ENCODE peak calls at places on chromosomes 13 and 19, in eight cellular contexts. X, P, U, I, T, M, J and A are unnamed samples.

GRCh38 chr19:33667141-33667540 is 45.4 kb downstream of the CHST8 start:
- DNase-seq in X (no peak), P (no peak), U (no peak), I (no peak), T (no peak), M (no peak), J (no peak), A (no peak)

GRCh38 chr13:113186061-113186900 is 22.2 kb downstream of the PCID2 start:
- DNase-seq in X (no peak), P (no peak), U (no peak), I (no peak), T (no peak), M (no peak), J (peak), A (no peak)

GRCh38 chr13:89066868-89067466 is 1395.8 kb downstream of the SLITRK5 start:
- DNase-seq in X (no peak), P (no peak), U (peak), I (no peak), T (no peak), M (peak), J (no peak), A (peak)

GRCh38 chr13:110913322-110913721 is 1.5 kb downstream of the ANKRD10 start:
- DNase-seq in X (no peak), P (no peak), U (no peak), I (no peak), T (no peak), M (peak), J (no peak), A (no peak)

GRCh38 chr13:62407871-62408270 is 992.2 kb upstream of the PCDH20 start:
- DNase-seq in X (no peak), P (no peak), U (no peak), I (no peak), T (no peak), M (no peak), J (no peak), A (no peak)

GRCh38 chr19:33293255-33294057 is 8.9 kb downstream of the CEBPA start:
- DNase-seq in X (no peak), P (peak), U (peak), I (no peak), T (no peak), M (peak), J (peak), A (peak)

GRCh38 chr13:62209539-62209938 is 793.9 kb upstream of the PCDH20 start:
- DNase-seq in X (no peak), P (no peak), U (no peak), I (no peak), T (no peak), M (no peak), J (no peak), A (no peak)

GRCh38 chr13:100673831-100674362 is 698 bp downstream of the TMTC4 start:
- DNase-seq in X (peak), P (peak), U (peak), I (peak), T (peak), M (peak), J (peak), A (peak)

GRCh38 chr19:2015611-2015950 is at the start of gene BTBD2:
- DNase-seq in X (peak), P (peak), U (no peak), I (peak), T (peak), M (peak), J (peak), A (peak)

GRCh38 chr19:34393629-34394028 is 10.6 kb upstream of the PDCD2L start:
- DNase-seq in X (no peak), P (no peak), U (no peak), I (no peak), T (no peak), M (no peak), J (no peak), A (no peak)

GRCh38 chr13:105445793-105446192 is 1089.7 kb downstream of the EFNB2 start:
- DNase-seq in X (no peak), P (no peak), U (no peak), I (no peak), T (no peak), M (no peak), J (no peak), A (no peak)

GRCh38 chr19:52716578-52716977 is 18.3 kb downstream of the ZNF611 start:
- DNase-seq in X (no peak), P (no peak), U (no peak), I (no peak), T (no peak), M (no peak), J (no peak), A (no peak)

GRCh38 chr19:22545751-22546150 is 88.4 kb upstream of the ZNF492 start:
- DNase-seq in X (no peak), P (no peak), U (peak), I (peak), T (no peak), M (no peak), J (no peak), A (no peak)

GRCh38 chr13:25660996-25661395 is 289.2 kb downstream of the ATP8A2 start:
- DNase-seq in X (no peak), P (no peak), U (no peak), I (no peak), T (no peak), M (no peak), J (no peak), A (no peak)

GRCh38 chr19:17234911-17235617 is 9.0 kb downstream of the OCEL1 start:
- DNase-seq in X (peak), P (no peak), U (no peak), I (peak), T (no peak), M (peak), J (peak), A (peak)

GRCh38 chr19:16001481-16002312 is 52.9 kb downstream of the OR10H4 start:
- DNase-seq in X (no peak), P (peak), U (no peak), I (no peak), T (no peak), M (peak), J (peak), A (peak)

GRCh38 chr13:20127563-20128458 is 33.0 kb downstream of the GJA3 start:
- DNase-seq in X (peak), P (no peak), U (peak), I (peak), T (peak), M (peak), J (peak), A (peak)

GRCh38 chr19:2013683-2013961 is 1.9 kb downstream of the BTBD2 start:
- DNase-seq in X (no peak), P (no peak), U (no peak), I (no peak), T (no peak), M (no peak), J (no peak), A (no peak)

GRCh38 chr13:104773775-104774174 is 1707.6 kb upstream of the SLC10A2 start:
- DNase-seq in X (no peak), P (peak), U (peak), I (no peak), T (no peak), M (peak), J (peak), A (peak)

GRCh38 chr19:4581381-4582111 is 22.1 kb upstream of the SEMA6B start:
- DNase-seq in X (no peak), P (no peak), U (no peak), I (no peak), T (no peak), M (peak), J (no peak), A (no peak)

GRCh38 chr13:113378825-113379224 is 14.9 kb upstream of the GRTP1 start:
- DNase-seq in X (no peak), P (no peak), U (no peak), I (no peak), T (peak), M (no peak), J (no peak), A (no peak)

GRCh38 chr19:49398001-49398615 is 10.1 kb downstream of the KASH5 start:
- DNase-seq in X (no peak), P (no peak), U (no peak), I (no peak), T (no peak), M (no peak), J (no peak), A (no peak)

GRCh38 chr19:11480081-11480926 is 542 bp downstream of the ELAVL3 start:
- DNase-seq in X (no peak), P (no peak), U (no peak), I (no peak), T (no peak), M (no peak), J (no peak), A (no peak)

GRCh38 chr13:103371271-103371670 is 305.1 kb upstream of the SLC10A2 start:
- DNase-seq in X (no peak), P (no peak), U (no peak), I (no peak), T (no peak), M (no peak), J (no peak), A (no peak)

DNA sequence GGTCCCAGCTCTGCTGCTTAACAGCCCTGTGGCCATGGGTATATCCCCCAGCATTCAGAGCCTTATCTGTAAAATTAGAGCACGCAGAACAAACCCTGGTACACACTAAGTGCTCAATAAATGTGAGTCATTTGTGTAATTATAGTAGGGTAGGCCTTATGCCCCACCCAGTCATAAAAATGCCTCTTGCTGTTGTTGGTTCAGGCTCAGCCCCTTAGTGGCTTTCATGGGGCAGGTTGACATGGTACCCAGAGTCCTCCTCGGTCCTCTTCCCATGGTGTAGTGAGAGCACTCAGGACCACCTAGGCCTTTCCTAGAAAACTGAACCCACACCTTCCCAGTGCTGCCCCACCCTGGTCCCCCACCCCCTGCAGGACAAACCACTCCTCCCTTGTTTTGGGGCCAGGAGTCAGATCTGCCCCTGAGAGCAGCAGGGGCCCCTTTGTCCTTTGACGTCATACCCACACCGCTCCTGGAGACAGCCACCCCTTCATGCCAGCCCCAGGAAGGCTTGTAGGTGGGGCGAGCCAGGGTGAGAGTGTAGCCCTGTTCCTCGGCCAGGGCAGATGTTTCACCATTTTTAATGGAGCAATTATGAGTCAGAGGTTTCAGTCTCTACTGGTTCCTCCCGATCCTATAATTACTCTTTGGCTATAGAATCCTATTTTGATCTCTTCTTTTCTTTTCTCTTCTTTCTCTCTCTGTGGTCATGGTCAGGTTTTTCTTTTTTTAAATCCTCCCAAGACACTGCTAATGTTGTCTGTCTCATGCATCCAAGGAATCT is 36.8 kb downstream of the ACTN4 start:
- DNase-seq in X (peak), P (no peak), U (peak), I (peak), T (peak), M (peak), J (peak), A (peak)
- H3K4me3 ChIP-seq in X (no peak), P (no peak), U (peak), I (no peak), T (no peak), M (no peak), J (no peak), A (peak)

DNA sequence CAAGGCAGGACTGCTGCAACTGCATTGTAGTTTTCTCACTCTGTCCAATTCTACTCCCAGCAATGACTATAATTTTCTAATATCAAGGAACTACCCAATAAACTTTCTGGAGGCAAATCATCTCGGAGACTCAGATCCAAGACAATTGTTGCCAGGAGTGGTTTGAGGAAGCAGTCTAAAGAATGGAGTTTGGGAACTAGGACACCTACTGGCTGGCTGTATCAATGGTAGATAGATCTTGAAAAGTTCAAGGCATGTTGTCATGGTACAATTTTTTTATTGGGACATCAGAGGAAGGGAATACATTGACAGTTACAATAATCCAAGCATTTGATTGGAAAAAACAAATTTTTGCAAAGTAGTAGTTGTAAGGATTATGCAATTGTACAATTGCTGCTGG is 648.3 kb upstream of the SLITRK6 start:
- DNase-seq in X (no peak), P (no peak), U (no peak), I (no peak), T (no peak), M (no peak), J (no peak), A (no peak)
- TF ChIP-seq CTCF in X (no peak), P (no peak), U (no peak), I (no peak), T (no peak), M (no peak), J (no peak), A (no peak)

DNA sequence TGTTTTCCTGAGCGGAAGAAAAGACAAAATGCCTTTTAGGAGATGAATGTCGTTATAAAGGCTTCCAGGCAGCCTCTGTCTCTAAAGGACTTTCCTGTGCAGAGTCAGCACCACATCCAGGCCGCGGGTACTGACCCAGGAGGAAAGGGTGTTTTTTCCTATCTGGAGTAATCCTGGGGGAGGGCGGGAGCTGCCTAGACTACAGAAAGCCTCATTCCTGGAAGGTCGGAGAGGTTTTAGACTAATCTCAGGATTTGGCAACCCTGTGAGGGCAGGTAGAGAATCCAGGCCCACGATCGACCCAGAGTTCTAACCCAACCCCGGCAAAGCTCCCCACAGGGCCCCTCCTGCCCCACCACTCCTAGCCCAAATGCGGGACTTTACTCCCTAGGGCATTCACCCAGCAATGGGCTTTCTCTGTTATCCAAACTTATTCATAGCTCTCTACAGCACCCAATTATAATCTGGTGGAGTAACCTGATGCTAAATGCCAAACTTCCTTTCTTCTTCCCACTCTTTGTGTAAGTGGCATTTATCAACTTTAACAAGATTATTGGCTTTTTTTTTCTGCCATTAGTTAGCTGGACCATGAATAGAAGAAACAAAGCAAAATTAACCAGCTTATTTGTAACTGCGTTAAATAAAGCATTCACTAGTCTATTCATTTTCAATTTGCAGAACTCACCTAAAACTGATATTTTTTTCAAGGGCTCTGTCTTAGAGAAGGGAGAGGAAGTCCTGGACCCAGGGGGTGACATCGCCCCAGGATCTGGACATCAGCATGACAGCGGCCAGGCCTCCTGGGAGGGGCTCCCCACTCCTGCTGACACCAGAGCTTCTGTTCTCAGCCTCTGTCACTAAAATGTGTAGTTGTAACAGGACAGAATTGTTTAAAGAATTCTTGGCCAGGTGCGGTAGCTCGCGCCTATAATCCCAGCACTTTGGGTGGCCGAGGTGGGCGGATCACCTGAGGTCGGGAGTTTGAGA is 1.4 kb downstream of the FAM124A start:
- DNase-seq in X (no peak), P (no peak), U (no peak), I (no peak), T (no peak), M (no peak), J (no peak), A (no peak)
- H3K4me3 ChIP-seq in X (no peak), P (no peak), U (peak), I (peak), T (peak), M (no peak), J (no peak), A (no peak)

GRCh38 chr13:81283062-81283461 is 942.1 kb upstream of the SPRY2 start:
- DNase-seq in X (no peak), P (no peak), U (no peak), I (no peak), T (no peak), M (no peak), J (no peak), A (no peak)

DNA sequence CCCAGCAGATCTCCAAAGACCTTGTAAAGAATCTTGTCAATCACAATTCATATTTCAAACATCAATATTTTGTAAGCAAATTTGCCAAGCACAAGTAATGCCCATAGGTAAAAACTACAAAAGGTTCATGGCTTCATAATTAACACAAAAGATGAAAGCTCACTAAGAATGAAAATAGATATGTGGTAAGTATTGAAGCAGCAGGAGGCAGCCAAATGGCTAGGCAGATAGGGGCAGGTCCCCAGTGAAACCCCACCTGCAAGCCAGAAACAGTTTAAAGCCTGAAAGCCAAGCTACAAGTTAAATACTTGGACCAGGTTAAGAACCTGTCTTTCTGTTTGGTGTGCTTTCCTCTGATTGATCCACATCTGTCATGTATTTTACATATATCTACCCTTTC is 942.6 kb upstream of the SPRY2 start:
- DNase-seq in X (no peak), P (no peak), U (no peak), I (no peak), T (no peak), M (no peak), J (no peak), A (no peak)
- TF ChIP-seq CTCF in X (no peak), P (no peak), U (no peak), I (no peak), T (no peak), M (no peak), J (no peak), A (no peak)

GRCh38 chr13:40255551-40255950 is 410.9 kb downstream of the FOXO1 start:
- DNase-seq in X (no peak), P (no peak), U (no peak), I (no peak), T (no peak), M (no peak), J (no peak), A (no peak)

GRCh38 chr13:40251343-40252032 is 415.0 kb downstream of the FOXO1 start:
- DNase-seq in X (no peak), P (no peak), U (no peak), I (no peak), T (no peak), M (peak), J (peak), A (no peak)

GRCh38 chr13:40254394-40254793 is 412.0 kb downstream of the FOXO1 start:
- DNase-seq in X (no peak), P (no peak), U (no peak), I (no peak), T (no peak), M (no peak), J (no peak), A (no peak)

GRCh38 chr13:40247845-40248244 is 418.6 kb downstream of the FOXO1 start:
- DNase-seq in X (no peak), P (no peak), U (no peak), I (no peak), T (no peak), M (peak), J (peak), A (no peak)

DNA sequence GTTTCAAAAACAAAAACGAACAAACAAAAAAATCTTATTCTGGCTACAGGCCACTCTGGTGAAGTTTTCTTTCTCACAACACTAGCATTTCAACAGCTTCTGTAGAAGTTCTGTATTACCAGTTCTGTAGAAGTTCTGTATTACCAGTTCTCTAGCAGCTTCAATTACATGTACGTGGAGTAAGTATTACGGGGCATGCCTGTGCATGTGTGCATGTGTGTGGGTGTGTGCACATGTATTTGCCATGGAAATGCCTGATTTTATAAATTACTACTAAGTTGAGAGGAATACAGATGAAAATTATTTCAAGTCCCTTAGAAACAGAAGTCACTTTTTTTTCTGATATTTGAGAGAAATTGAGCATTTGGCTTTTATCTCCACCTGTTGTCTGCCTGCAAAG is 414.2 kb downstream of the FOXO1 start:
- DNase-seq in X (no peak), P (no peak), U (no peak), I (no peak), T (no peak), M (no peak), J (no peak), A (no peak)
- H3K4me3 ChIP-seq in X (no peak), P (no peak), U (no peak), I (no peak), T (no peak), M (no peak), J (no peak), A (no peak)

DNA sequence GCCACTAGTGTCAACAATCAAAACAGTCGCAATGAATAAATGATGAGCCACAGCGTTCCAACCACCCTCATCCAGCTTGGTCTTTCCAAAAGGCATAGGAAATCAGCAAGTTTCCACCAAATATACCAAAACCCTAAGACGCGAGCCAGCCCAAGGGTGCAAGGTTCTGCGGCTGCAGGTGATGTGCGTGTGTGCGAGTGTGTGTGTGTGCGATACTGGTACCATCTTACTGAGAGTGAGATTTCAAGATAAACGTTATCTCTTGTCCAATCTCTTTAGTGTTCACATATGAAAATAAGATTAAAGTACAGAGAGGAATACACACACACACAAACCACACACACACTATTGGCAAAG is 895 bp upstream of the TRPC4 start:
- DNase-seq in X (no peak), P (no peak), U (no peak), I (no peak), T (no peak), M (peak), J (no peak), A (no peak)
- TF ChIP-seq CTCF in X (no peak), P (no peak), U (no peak), I (no peak), T (no peak), M (no peak), J (no peak), A (no peak)